ENCODE peak calls at places on chromosomes 16 and 17, in eight cellular contexts. One of them, this sample, is unnamed.
A peak's percentile ranks its signal among the peaks of the same experiment; 100 is the strongest.

GRCh38 chr16:67258160-67258835 is 9.5 kb downstream of the SLC9A5 start:
- DNase-seq in esophagus squamous epithelium: no peak
- DNase-seq in HAP-1: no peak
- DNase-seq in WTC11: no peak
- DNase-seq in stimulated activated CD8-positive, alpha-beta memory T cell treated with anti-CD3 and anti-CD28 coated beads, Interleukin-2, amount 100 ng/mL, for 1 hour: no peak
- DNase-seq in aorta: peak; percentile 58
- DNase-seq in ELF-1: no peak
- DNase-seq in stimulated activated CD4-positive, alpha-beta T cell treated with anti-CD3 and anti-CD28 coated beads, TNF-alpha, amount 100 ng/mL, for 24 hours: no peak
- DNase-seq in this sample: no peak

GRCh38 chr17:37160940-37161339 is 212.2 kb downstream of the AATF start:
- DNase-seq in esophagus squamous epithelium: no peak
- DNase-seq in HAP-1: no peak
- DNase-seq in WTC11: no peak
- DNase-seq in stimulated activated CD8-positive, alpha-beta memory T cell treated with anti-CD3 and anti-CD28 coated beads, Interleukin-2, amount 100 ng/mL, for 1 hour: no peak
- DNase-seq in aorta: no peak
- DNase-seq in ELF-1: no peak
- DNase-seq in stimulated activated CD4-positive, alpha-beta T cell treated with anti-CD3 and anti-CD28 coated beads, TNF-alpha, amount 100 ng/mL, for 24 hours: no peak
- DNase-seq in this sample: no peak

GRCh38 chr17:10337976-10338375 is 34.8 kb downstream of the MYH13 start:
- DNase-seq in esophagus squamous epithelium: no peak
- DNase-seq in HAP-1: no peak
- DNase-seq in WTC11: no peak
- DNase-seq in stimulated activated CD8-positive, alpha-beta memory T cell treated with anti-CD3 and anti-CD28 coated beads, Interleukin-2, amount 100 ng/mL, for 1 hour: no peak
- DNase-seq in aorta: no peak
- DNase-seq in ELF-1: no peak
- DNase-seq in stimulated activated CD4-positive, alpha-beta T cell treated with anti-CD3 and anti-CD28 coated beads, TNF-alpha, amount 100 ng/mL, for 24 hours: no peak
- DNase-seq in this sample: no peak

GRCh38 chr17:57424273-57424672 is 167.9 kb downstream of the MSI2 start:
- DNase-seq in esophagus squamous epithelium: no peak
- DNase-seq in HAP-1: no peak
- DNase-seq in WTC11: no peak
- DNase-seq in stimulated activated CD8-positive, alpha-beta memory T cell treated with anti-CD3 and anti-CD28 coated beads, Interleukin-2, amount 100 ng/mL, for 1 hour: no peak
- DNase-seq in aorta: no peak
- DNase-seq in ELF-1: no peak
- DNase-seq in stimulated activated CD4-positive, alpha-beta T cell treated with anti-CD3 and anti-CD28 coated beads, TNF-alpha, amount 100 ng/mL, for 24 hours: no peak
- DNase-seq in this sample: no peak

GRCh38 chr17:80494547-80494946 is 18.1 kb upstream of the NPTX1 start:
- DNase-seq in esophagus squamous epithelium: no peak
- DNase-seq in HAP-1: no peak
- DNase-seq in WTC11: no peak
- DNase-seq in stimulated activated CD8-positive, alpha-beta memory T cell treated with anti-CD3 and anti-CD28 coated beads, Interleukin-2, amount 100 ng/mL, for 1 hour: no peak
- DNase-seq in aorta: no peak
- DNase-seq in ELF-1: no peak
- DNase-seq in stimulated activated CD4-positive, alpha-beta T cell treated with anti-CD3 and anti-CD28 coated beads, TNF-alpha, amount 100 ng/mL, for 24 hours: no peak
- DNase-seq in this sample: no peak

GRCh38 chr16:31868701-31869167 is 4.9 kb upstream of the ZNF267 start:
- DNase-seq in esophagus squamous epithelium: peak; percentile 18
- DNase-seq in HAP-1: peak; percentile 87
- DNase-seq in WTC11: peak; percentile 76
- DNase-seq in stimulated activated CD8-positive, alpha-beta memory T cell treated with anti-CD3 and anti-CD28 coated beads, Interleukin-2, amount 100 ng/mL, for 1 hour: peak; percentile 69
- DNase-seq in aorta: peak; percentile 91
- DNase-seq in ELF-1: peak; percentile 61
- DNase-seq in stimulated activated CD4-positive, alpha-beta T cell treated with anti-CD3 and anti-CD28 coated beads, TNF-alpha, amount 100 ng/mL, for 24 hours: peak; percentile 67
- DNase-seq in this sample: no peak

GRCh38 chr17:60372790-60373483 is 19.0 kb downstream of the USP32 start:
- DNase-seq in esophagus squamous epithelium: no peak
- DNase-seq in HAP-1: no peak
- DNase-seq in WTC11: no peak
- DNase-seq in stimulated activated CD8-positive, alpha-beta memory T cell treated with anti-CD3 and anti-CD28 coated beads, Interleukin-2, amount 100 ng/mL, for 1 hour: no peak
- DNase-seq in aorta: no peak
- DNase-seq in ELF-1: no peak
- DNase-seq in stimulated activated CD4-positive, alpha-beta T cell treated with anti-CD3 and anti-CD28 coated beads, TNF-alpha, amount 100 ng/mL, for 24 hours: no peak
- DNase-seq in this sample: no peak

GRCh38 chr17:57045868-57046671 is 39.0 kb upstream of the AKAP1 start:
- DNase-seq in esophagus squamous epithelium: no peak
- DNase-seq in HAP-1: no peak
- DNase-seq in WTC11: peak; percentile 36
- DNase-seq in stimulated activated CD8-positive, alpha-beta memory T cell treated with anti-CD3 and anti-CD28 coated beads, Interleukin-2, amount 100 ng/mL, for 1 hour: peak; percentile 1
- DNase-seq in aorta: peak; percentile 78
- DNase-seq in ELF-1: no peak
- DNase-seq in stimulated activated CD4-positive, alpha-beta T cell treated with anti-CD3 and anti-CD28 coated beads, TNF-alpha, amount 100 ng/mL, for 24 hours: no peak
- DNase-seq in this sample: no peak

GRCh38 chr17:14320098-14320497 is 19.2 kb downstream of the HS3ST3B1 start:
- DNase-seq in esophagus squamous epithelium: no peak
- DNase-seq in HAP-1: no peak
- DNase-seq in WTC11: no peak
- DNase-seq in stimulated activated CD8-positive, alpha-beta memory T cell treated with anti-CD3 and anti-CD28 coated beads, Interleukin-2, amount 100 ng/mL, for 1 hour: no peak
- DNase-seq in aorta: no peak
- DNase-seq in ELF-1: no peak
- DNase-seq in stimulated activated CD4-positive, alpha-beta T cell treated with anti-CD3 and anti-CD28 coated beads, TNF-alpha, amount 100 ng/mL, for 24 hours: no peak
- DNase-seq in this sample: no peak

GRCh38 chr16:84183911-84184310 is 2.9 kb downstream of the TAF1C start:
- DNase-seq in esophagus squamous epithelium: no peak
- DNase-seq in HAP-1: no peak
- DNase-seq in WTC11: no peak
- DNase-seq in stimulated activated CD8-positive, alpha-beta memory T cell treated with anti-CD3 and anti-CD28 coated beads, Interleukin-2, amount 100 ng/mL, for 1 hour: no peak
- DNase-seq in aorta: peak; percentile 58
- DNase-seq in ELF-1: no peak
- DNase-seq in stimulated activated CD4-positive, alpha-beta T cell treated with anti-CD3 and anti-CD28 coated beads, TNF-alpha, amount 100 ng/mL, for 24 hours: no peak
- DNase-seq in this sample: no peak

GRCh38 chr17:77295410-77295809 is 154.6 kb downstream of the SEC14L1 start:
- DNase-seq in esophagus squamous epithelium: no peak
- DNase-seq in HAP-1: no peak
- DNase-seq in WTC11: no peak
- DNase-seq in stimulated activated CD8-positive, alpha-beta memory T cell treated with anti-CD3 and anti-CD28 coated beads, Interleukin-2, amount 100 ng/mL, for 1 hour: no peak
- DNase-seq in aorta: no peak
- DNase-seq in ELF-1: no peak
- DNase-seq in stimulated activated CD4-positive, alpha-beta T cell treated with anti-CD3 and anti-CD28 coated beads, TNF-alpha, amount 100 ng/mL, for 24 hours: no peak
- DNase-seq in this sample: no peak

This sample was measured in GM12864.